ENCODE peak calls at places on chromosome 2, in six cellular contexts. L, T, C, E, D and B are unnamed samples.

GRCh38 chr2:98912221-98912851 is 23.7 kb downstream of the CRACDL start:
- DNase-seq in D (peak; percentile 38), E (no peak), C (no peak), L (no peak), T (no peak), B (no peak)

GRCh38 chr2:224712346-224712745 is 3.8 kb downstream of the CCDC195 start:
- DNase-seq in C (no peak), E (no peak), D (no peak), T (no peak), L (no peak), B (no peak)

GRCh38 chr2:43312751-43313641 is 86.6 kb upstream of the ZFP36L2 start:
- DNase-seq in E (no peak), T (no peak), C (no peak), L (no peak), D (no peak), B (no peak)

GRCh38 chr2:94995516-94995915 is 30.0 kb upstream of the MAL start:
- DNase-seq in L (no peak), C (no peak), E (no peak), T (no peak), D (no peak), B (no peak)

GRCh38 chr2:169260846-169261245 is 101.5 kb downstream of the LRP2 start:
- DNase-seq in L (no peak), D (no peak), E (no peak), C (no peak), T (no peak), B (no peak)

GRCh38 chr2:127398239-127398590 is 10.4 kb upstream of the MAP3K2 start:
- DNase-seq in C (peak; percentile 69), E (peak; percentile 78), T (no peak), L (peak; percentile 84), D (no peak), B (no peak)

GRCh38 chr2:63571291-63571690 is 17.0 kb downstream of the WDPCP start:
- DNase-seq in C (no peak), L (no peak), E (no peak), D (no peak), T (no peak), B (no peak)

GRCh38 chr2:25041307-25041927 is 459 bp upstream of the EFR3B start:
- DNase-seq in E (peak; percentile 71), C (peak; percentile 33), T (no peak), D (peak; percentile 83), L (no peak), B (peak; percentile 27)

GRCh38 chr2:29010946-29011649 is 30.0 kb downstream of the TOGARAM2 start:
- DNase-seq in D (no peak), C (no peak), E (no peak), L (no peak), T (no peak), B (no peak)

GRCh38 chr2:29601872-29602271 is 319.5 kb downstream of the ALK start:
- DNase-seq in E (no peak), T (no peak), L (no peak), C (no peak), D (no peak), B (no peak)

GRCh38 chr2:173184031-173185004 is 108.7 kb downstream of the MAP3K20 start:
- DNase-seq in T (no peak), L (no peak), E (no peak), D (no peak), C (no peak), B (no peak)

GRCh38 chr2:26203906-26204305 is 31.0 kb downstream of the GAREM2 start:
- DNase-seq in E (no peak), C (no peak), D (no peak), T (no peak), L (no peak), B (no peak)

GRCh38 chr2:112483047-112483473 is 1.1 kb downstream of the TTL start:
- DNase-seq in L (peak; percentile 56), T (no peak), D (no peak), E (peak; percentile 76), C (no peak), B (no peak)

GRCh38 chr2:139155991-139156390 is 375.8 kb upstream of the NXPH2 start:
- DNase-seq in D (no peak), C (no peak), T (no peak), E (no peak), L (no peak), B (no peak)

GRCh38 chr2:200944467-200945394 is 18.7 kb downstream of the ORC2 start:
- DNase-seq in L (no peak), D (no peak), C (no peak), E (peak; percentile 82), T (no peak), B (no peak)

GRCh38 chr2:188326290-188326668 is 34.6 kb downstream of the GULP1 start:
- DNase-seq in T (no peak), E (no peak), C (no peak), L (no peak), D (no peak), B (no peak)

GRCh38 chr2:3041841-3042600 is 335.6 kb downstream of the EIPR1 start:
- DNase-seq in C (no peak), L (no peak), E (no peak), D (no peak), T (no peak), B (no peak)

GRCh38 chr2:3044587-3045317 is 332.9 kb downstream of the EIPR1 start:
- DNase-seq in D (no peak), E (peak; percentile 58), L (no peak), T (no peak), C (no peak), B (no peak)

GRCh38 chr2:220394433-220394832 is 767.0 kb downstream of the SLC4A3 start:
- DNase-seq in D (no peak), L (no peak), C (no peak), T (no peak), E (no peak), B (no peak)

GRCh38 chr2:48613211-48613610 is 4.4 kb upstream of the GTF2A1L start:
- DNase-seq in E (no peak), L (no peak), T (no peak), D (no peak), C (no peak), B (no peak)

GRCh38 chr2:48605482-48606175 is 12.0 kb upstream of the GTF2A1L start:
- DNase-seq in T (no peak), D (no peak), C (no peak), L (peak; percentile 78), E (no peak), B (no peak)

GRCh38 chr2:48607307-48608014 is 10.2 kb upstream of the GTF2A1L start:
- DNase-seq in D (no peak), T (no peak), E (no peak), L (peak; percentile 17), C (no peak), B (no peak)
- TF ChIP-seq TAF1 in D (no peak), T (no peak), E (no peak), L (no peak), C (no peak), B (no peak)

DNA sequence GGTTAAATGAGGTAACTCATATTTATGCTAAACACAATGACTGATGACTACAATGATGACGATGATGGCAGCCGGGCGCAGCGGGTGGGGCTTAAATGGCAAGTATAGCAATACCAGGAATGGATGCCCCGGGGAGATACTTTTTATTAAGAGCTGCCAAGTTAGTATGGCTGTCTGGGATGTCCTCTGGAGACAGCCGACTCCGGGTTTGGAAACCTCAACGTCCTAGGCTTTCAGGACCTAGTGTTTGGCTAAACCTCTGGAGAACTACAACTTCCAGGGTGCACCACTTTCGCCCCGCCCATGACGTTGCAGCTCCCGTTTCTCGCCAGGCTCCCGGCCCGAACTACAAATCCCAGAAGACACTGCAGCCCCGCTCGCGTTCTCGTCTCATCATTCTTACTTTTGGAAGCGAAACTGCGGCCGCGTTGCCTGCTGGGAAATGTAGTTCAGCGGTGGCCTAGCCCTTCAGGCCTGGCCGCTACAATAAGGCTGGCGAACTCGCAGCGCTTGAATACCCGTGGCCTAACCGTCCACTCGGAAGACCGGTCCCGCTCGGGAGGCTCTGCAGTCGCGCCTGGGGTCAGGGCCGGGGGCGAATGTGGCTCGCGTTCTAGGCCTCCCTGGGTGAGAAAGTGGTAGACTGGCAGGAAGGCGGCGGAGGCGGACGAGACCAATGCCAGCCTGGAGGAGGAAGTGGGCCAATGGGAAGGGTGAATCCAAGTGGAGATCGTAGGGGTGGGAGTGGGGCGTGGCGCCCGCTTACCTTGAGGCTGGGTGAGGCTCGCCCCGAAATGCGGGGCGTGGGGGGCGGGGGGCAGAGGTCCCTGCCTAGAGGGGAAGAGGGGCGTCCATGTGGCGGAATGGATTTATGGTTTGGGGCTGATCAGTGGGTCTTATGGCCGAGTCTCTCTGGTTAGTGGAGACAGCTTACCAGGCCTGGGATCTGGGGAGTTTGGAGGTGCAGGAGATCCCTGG is at the start of gene SMARCAL1:
- DNase-seq in E (peak; percentile 98), T (peak; percentile 92), C (peak; percentile 65), L (peak; percentile 84), D (peak; percentile 99), B (peak; percentile 65)
- TF ChIP-seq POLR2A in E (peak; percentile 75), T (peak; percentile 89), C (peak; percentile 36), L (peak; percentile 79), D (peak; percentile 71), B (peak; percentile 67)

DNA sequence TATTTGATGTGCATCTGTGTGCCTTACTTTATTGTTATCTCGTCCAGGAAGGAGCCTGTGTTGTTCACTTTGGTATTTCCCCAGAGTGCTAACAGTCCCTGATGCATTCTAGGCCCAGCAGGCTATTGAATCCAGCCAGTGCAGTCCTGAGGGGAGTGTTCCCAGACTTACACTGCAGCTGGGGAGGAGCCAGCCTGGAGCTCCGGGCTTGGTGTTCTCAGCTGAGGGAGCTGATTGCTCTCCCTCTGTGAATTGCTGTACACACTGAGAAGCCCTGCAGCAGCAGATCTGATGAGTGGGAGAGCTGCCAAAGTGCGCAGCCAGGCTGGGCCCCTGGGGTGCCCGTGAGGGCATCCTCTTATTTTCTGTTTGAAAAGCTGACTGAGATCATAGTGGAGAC is 159.2 kb downstream of the GALNT3 start:
- DNase-seq in D (peak; percentile 57), T (no peak), C (no peak), E (no peak), L (no peak), B (no peak)
- TF ChIP-seq POLR2AphosphoS5 in D (no peak), T (no peak), C (no peak), E (no peak), L (no peak), B (no peak)

GRCh38 chr2:101052147-101052546 is 50.1 kb downstream of the RPL31 start:
- DNase-seq in D (no peak), T (no peak), L (no peak), E (no peak), C (no peak), B (no peak)

GRCh38 chr2:101047774-101048173 is 45.7 kb downstream of the RPL31 start:
- DNase-seq in T (no peak), E (no peak), D (no peak), C (no peak), L (no peak), B (no peak)

GRCh38 chr2:101045330-101045729 is 43.2 kb downstream of the RPL31 start:
- DNase-seq in C (no peak), T (no peak), D (no peak), L (no peak), E (no peak), B (no peak)

GRCh38 chr2:101048756-101049155 is 46.7 kb downstream of the RPL31 start:
- DNase-seq in C (no peak), L (no peak), E (no peak), D (no peak), T (no peak), B (no peak)

GRCh38 chr2:101047075-101047766 is 45.1 kb downstream of the RPL31 start:
- DNase-seq in D (no peak), C (no peak), E (no peak), L (no peak), T (no peak), B (no peak)
- TF ChIP-seq TAF1 in D (no peak), C (no peak), E (no peak), L (no peak), T (no peak), B (no peak)